ENCODE peak calls at places on chromosome 10, in six cellular contexts. J is ELR; M is stimulated activated CD4-positive, alpha-beta T cell treated with anti-CD3 and anti-CD28 coated beads, Interleukin-4, amount 100 ng/mL, for 1 hour; D is T-cell; A is AG10803; E is fibroblast of lung. C is an unnamed sample.

GRCh38 chr10:29501692-29502091 is 133.1 kb downstream of the SVIL start:
- DNase-seq in E (peak), A (peak), J (peak), D (no peak), M (no peak), C (peak)

GRCh38 chr10:103513383-103514060 is 20.0 kb downstream of the NEURL1 start:
- DNase-seq in J (no peak), D (no peak), E (no peak), A (no peak), M (no peak), C (no peak)

GRCh38 chr10:70283445-70284399 is at the start of gene NPFFR1:
- DNase-seq in M (no peak), J (no peak), E (no peak), A (no peak), D (no peak), C (no peak)

GRCh38 chr10:129192344-129193128 is 274.5 kb upstream of the MGMT start:
- DNase-seq in E (no peak), M (no peak), A (no peak), J (no peak), D (no peak), C (no peak)

GRCh38 chr10:123301077-123301875 is 147.1 kb downstream of the BUB3 start:
- DNase-seq in E (peak), D (no peak), J (peak), A (no peak), M (no peak), C (peak)

GRCh38 chr10:94038024-94038423 is 44.3 kb downstream of the PLCE1 start:
- DNase-seq in D (no peak), M (no peak), A (peak), J (peak), E (peak), C (peak)

GRCh38 chr10:117318909-117319308 is 56.3 kb downstream of the PDZD8 start:
- DNase-seq in A (peak), D (no peak), M (no peak), J (peak), E (peak), C (peak)

GRCh38 chr10:71547841-71548493 is 151.2 kb downstream of the CDH23 start:
- DNase-seq in A (peak), M (no peak), J (peak), E (peak), D (no peak), C (peak)

GRCh38 chr10:43204943-43205671 is 61.8 kb downstream of the RASGEF1A start:
- DNase-seq in J (peak), A (peak), M (peak), D (no peak), E (peak), C (peak)

GRCh38 chr10:123884351-123884906 is 7.2 kb downstream of the CPXM2 start:
- DNase-seq in A (no peak), J (no peak), M (no peak), E (no peak), D (no peak), C (no peak)

GRCh38 chr10:25815236-25815635 is 118.8 kb upstream of the MYO3A start:
- DNase-seq in J (no peak), A (no peak), M (no peak), E (peak), D (no peak), C (peak)